ENCODE peak calls at places on chromosomes 16 and 17, in seven cellular contexts. One of them, this sample, is unnamed.

GRCh38 chr16:81582655-81583441 is 138.2 kb downstream of the CMIP start:
- DNase-seq in endothelial cell: no peak
- DNase-seq in sigmoid colon: no peak
- DNase-seq in activated effector memory CD4-positive, alpha-beta T cell treated with anti-CD3 and anti-CD28 coated beads, Interleukin-2, amount 50 U/mL, for 16 hours: no peak
- DNase-seq in activated naive CD8-positive, alpha-beta T cell treated with anti-CD3 and anti-CD28 coated beads for 36 hours: no peak
- DNase-seq in C1 segment of cervical spinal cord: peak; percentile 72
- DNase-seq in AG08395: peak; percentile 66
- DNase-seq in this sample: peak; percentile 63

GRCh38 chr16:83682126-83682857 is 125.5 kb upstream of the HSBP1 start:
- DNase-seq in activated effector memory CD4-positive, alpha-beta T cell treated with anti-CD3 and anti-CD28 coated beads, Interleukin-2, amount 50 U/mL, for 16 hours: no peak
- DNase-seq in activated naive CD8-positive, alpha-beta T cell treated with anti-CD3 and anti-CD28 coated beads for 36 hours: no peak
- DNase-seq in sigmoid colon: no peak
- DNase-seq in AG08395: no peak
- DNase-seq in endothelial cell: no peak
- DNase-seq in C1 segment of cervical spinal cord: no peak
- DNase-seq in this sample: no peak

GRCh38 chr16:82031116-82032084 is 3.7 kb upstream of the HSD17B2 start:
- DNase-seq in AG08395: peak; percentile 87
- DNase-seq in C1 segment of cervical spinal cord: no peak
- DNase-seq in activated effector memory CD4-positive, alpha-beta T cell treated with anti-CD3 and anti-CD28 coated beads, Interleukin-2, amount 50 U/mL, for 16 hours: no peak
- DNase-seq in endothelial cell: peak; percentile 22
- DNase-seq in sigmoid colon: no peak
- DNase-seq in activated naive CD8-positive, alpha-beta T cell treated with anti-CD3 and anti-CD28 coated beads for 36 hours: no peak
- DNase-seq in this sample: no peak

GRCh38 chr17:40329981-40330794 is 21.2 kb downstream of the RARA start:
- DNase-seq in activated naive CD8-positive, alpha-beta T cell treated with anti-CD3 and anti-CD28 coated beads for 36 hours: peak; percentile 35
- DNase-seq in endothelial cell: no peak
- DNase-seq in sigmoid colon: peak; percentile 85
- DNase-seq in activated effector memory CD4-positive, alpha-beta T cell treated with anti-CD3 and anti-CD28 coated beads, Interleukin-2, amount 50 U/mL, for 16 hours: peak; percentile 66
- DNase-seq in C1 segment of cervical spinal cord: peak; percentile 50
- DNase-seq in AG08395: no peak
- DNase-seq in this sample: peak; percentile 92

GRCh38 chr16:30445408-30446202 is at the start of gene SEPHS2:
- DNase-seq in activated effector memory CD4-positive, alpha-beta T cell treated with anti-CD3 and anti-CD28 coated beads, Interleukin-2, amount 50 U/mL, for 16 hours: peak; percentile 97
- DNase-seq in activated naive CD8-positive, alpha-beta T cell treated with anti-CD3 and anti-CD28 coated beads for 36 hours: peak; percentile 93
- DNase-seq in AG08395: peak; percentile 95
- DNase-seq in endothelial cell: peak; percentile 90
- DNase-seq in sigmoid colon: peak; percentile 99
- DNase-seq in C1 segment of cervical spinal cord: peak; percentile 90
- DNase-seq in this sample: peak; percentile 96

GRCh38 chr17:54408741-54409140 is 491.9 kb upstream of the TOM1L1 start:
- DNase-seq in activated effector memory CD4-positive, alpha-beta T cell treated with anti-CD3 and anti-CD28 coated beads, Interleukin-2, amount 50 U/mL, for 16 hours: no peak
- DNase-seq in C1 segment of cervical spinal cord: no peak
- DNase-seq in endothelial cell: no peak
- DNase-seq in AG08395: no peak
- DNase-seq in activated naive CD8-positive, alpha-beta T cell treated with anti-CD3 and anti-CD28 coated beads for 36 hours: no peak
- DNase-seq in sigmoid colon: no peak
- DNase-seq in this sample: no peak

GRCh38 chr17:37642706-37643105 is 540 bp downstream of the DDX52 start:
- DNase-seq in sigmoid colon: no peak
- DNase-seq in activated effector memory CD4-positive, alpha-beta T cell treated with anti-CD3 and anti-CD28 coated beads, Interleukin-2, amount 50 U/mL, for 16 hours: no peak
- DNase-seq in C1 segment of cervical spinal cord: no peak
- DNase-seq in endothelial cell: no peak
- DNase-seq in activated naive CD8-positive, alpha-beta T cell treated with anti-CD3 and anti-CD28 coated beads for 36 hours: no peak
- DNase-seq in AG08395: peak; percentile 16
- DNase-seq in this sample: no peak

GRCh38 chr17:55883112-55883511 is 132.3 kb downstream of the PCTP start:
- DNase-seq in sigmoid colon: no peak
- DNase-seq in endothelial cell: no peak
- DNase-seq in AG08395: no peak
- DNase-seq in C1 segment of cervical spinal cord: no peak
- DNase-seq in activated naive CD8-positive, alpha-beta T cell treated with anti-CD3 and anti-CD28 coated beads for 36 hours: no peak
- DNase-seq in activated effector memory CD4-positive, alpha-beta T cell treated with anti-CD3 and anti-CD28 coated beads, Interleukin-2, amount 50 U/mL, for 16 hours: no peak
- DNase-seq in this sample: no peak

GRCh38 chr17:59827721-59828477 is 64.8 kb downstream of the TUBD1 start:
- DNase-seq in activated naive CD8-positive, alpha-beta T cell treated with anti-CD3 and anti-CD28 coated beads for 36 hours: no peak
- DNase-seq in sigmoid colon: no peak
- DNase-seq in C1 segment of cervical spinal cord: no peak
- DNase-seq in AG08395: no peak
- DNase-seq in endothelial cell: no peak
- DNase-seq in activated effector memory CD4-positive, alpha-beta T cell treated with anti-CD3 and anti-CD28 coated beads, Interleukin-2, amount 50 U/mL, for 16 hours: no peak
- DNase-seq in this sample: no peak

GRCh38 chr17:76707985-76708807 is 2.6 kb downstream of the MXRA7 start:
- DNase-seq in activated naive CD8-positive, alpha-beta T cell treated with anti-CD3 and anti-CD28 coated beads for 36 hours: no peak
- DNase-seq in endothelial cell: peak; percentile 75
- DNase-seq in activated effector memory CD4-positive, alpha-beta T cell treated with anti-CD3 and anti-CD28 coated beads, Interleukin-2, amount 50 U/mL, for 16 hours: no peak
- DNase-seq in C1 segment of cervical spinal cord: peak; percentile 68
- DNase-seq in AG08395: no peak
- DNase-seq in sigmoid colon: peak; percentile 73
- DNase-seq in this sample: no peak

GRCh38 chr17:63954402-63955063 is 18.2 kb downstream of the SCN4A start:
- DNase-seq in activated naive CD8-positive, alpha-beta T cell treated with anti-CD3 and anti-CD28 coated beads for 36 hours: peak; percentile 38
- DNase-seq in endothelial cell: no peak
- DNase-seq in activated effector memory CD4-positive, alpha-beta T cell treated with anti-CD3 and anti-CD28 coated beads, Interleukin-2, amount 50 U/mL, for 16 hours: peak; percentile 72
- DNase-seq in AG08395: no peak
- DNase-seq in C1 segment of cervical spinal cord: no peak
- DNase-seq in sigmoid colon: no peak
- DNase-seq in this sample: no peak

GRCh38 chr16:82011199-82011641 is at the start of gene SDR42E1:
- DNase-seq in endothelial cell: no peak
- DNase-seq in AG08395: no peak
- DNase-seq in activated effector memory CD4-positive, alpha-beta T cell treated with anti-CD3 and anti-CD28 coated beads, Interleukin-2, amount 50 U/mL, for 16 hours: peak; percentile 85
- DNase-seq in C1 segment of cervical spinal cord: no peak
- DNase-seq in sigmoid colon: no peak
- DNase-seq in activated naive CD8-positive, alpha-beta T cell treated with anti-CD3 and anti-CD28 coated beads for 36 hours: peak; percentile 75
- DNase-seq in this sample: peak; percentile 72

GRCh38 chr16:5350118-5350517 is 252.5 kb upstream of the EEF2KMT start:
- DNase-seq in AG08395: no peak
- DNase-seq in activated naive CD8-positive, alpha-beta T cell treated with anti-CD3 and anti-CD28 coated beads for 36 hours: no peak
- DNase-seq in endothelial cell: no peak
- DNase-seq in activated effector memory CD4-positive, alpha-beta T cell treated with anti-CD3 and anti-CD28 coated beads, Interleukin-2, amount 50 U/mL, for 16 hours: no peak
- DNase-seq in sigmoid colon: no peak
- DNase-seq in C1 segment of cervical spinal cord: no peak
- DNase-seq in this sample: no peak

GRCh38 chr17:8137645-8138342 is 13.9 kb upstream of the HES7 start:
- DNase-seq in AG08395: no peak
- DNase-seq in activated naive CD8-positive, alpha-beta T cell treated with anti-CD3 and anti-CD28 coated beads for 36 hours: no peak
- DNase-seq in activated effector memory CD4-positive, alpha-beta T cell treated with anti-CD3 and anti-CD28 coated beads, Interleukin-2, amount 50 U/mL, for 16 hours: peak; percentile 64
- DNase-seq in C1 segment of cervical spinal cord: no peak
- DNase-seq in sigmoid colon: peak; percentile 63
- DNase-seq in endothelial cell: no peak
- DNase-seq in this sample: no peak

GRCh38 chr17:68544521-68544920 is 32.3 kb downstream of the PRKAR1A start:
- DNase-seq in activated naive CD8-positive, alpha-beta T cell treated with anti-CD3 and anti-CD28 coated beads for 36 hours: no peak
- DNase-seq in endothelial cell: no peak
- DNase-seq in activated effector memory CD4-positive, alpha-beta T cell treated with anti-CD3 and anti-CD28 coated beads, Interleukin-2, amount 50 U/mL, for 16 hours: no peak
- DNase-seq in C1 segment of cervical spinal cord: no peak
- DNase-seq in AG08395: no peak
- DNase-seq in sigmoid colon: no peak
- DNase-seq in this sample: no peak

GRCh38 chr16:11601911-11602310 is 15.2 kb upstream of the LITAF start:
- DNase-seq in activated effector memory CD4-positive, alpha-beta T cell treated with anti-CD3 and anti-CD28 coated beads, Interleukin-2, amount 50 U/mL, for 16 hours: no peak
- DNase-seq in activated naive CD8-positive, alpha-beta T cell treated with anti-CD3 and anti-CD28 coated beads for 36 hours: no peak
- DNase-seq in endothelial cell: no peak
- DNase-seq in sigmoid colon: no peak
- DNase-seq in AG08395: no peak
- DNase-seq in C1 segment of cervical spinal cord: no peak
- DNase-seq in this sample: peak; percentile 5

GRCh38 chr17:82003411-82004381 is 19.0 kb downstream of the CENPX start:
- DNase-seq in C1 segment of cervical spinal cord: peak; percentile 52
- DNase-seq in activated naive CD8-positive, alpha-beta T cell treated with anti-CD3 and anti-CD28 coated beads for 36 hours: no peak
- DNase-seq in AG08395: peak; percentile 96
- DNase-seq in activated effector memory CD4-positive, alpha-beta T cell treated with anti-CD3 and anti-CD28 coated beads, Interleukin-2, amount 50 U/mL, for 16 hours: peak; percentile 81
- DNase-seq in endothelial cell: no peak
- DNase-seq in sigmoid colon: peak; percentile 95
- DNase-seq in this sample: no peak

GRCh38 chr16:57544129-57544653 is 1.7 kb downstream of the ADGRG5 start:
- DNase-seq in activated naive CD8-positive, alpha-beta T cell treated with anti-CD3 and anti-CD28 coated beads for 36 hours: no peak
- DNase-seq in sigmoid colon: no peak
- DNase-seq in endothelial cell: no peak
- DNase-seq in activated effector memory CD4-positive, alpha-beta T cell treated with anti-CD3 and anti-CD28 coated beads, Interleukin-2, amount 50 U/mL, for 16 hours: no peak
- DNase-seq in C1 segment of cervical spinal cord: peak; percentile 16
- DNase-seq in AG08395: no peak
- DNase-seq in this sample: peak; percentile 32

GRCh38 chr17:71535311-71535710 is 585.5 kb upstream of the SOX9 start:
- DNase-seq in endothelial cell: no peak
- DNase-seq in activated effector memory CD4-positive, alpha-beta T cell treated with anti-CD3 and anti-CD28 coated beads, Interleukin-2, amount 50 U/mL, for 16 hours: no peak
- DNase-seq in sigmoid colon: no peak
- DNase-seq in C1 segment of cervical spinal cord: no peak
- DNase-seq in AG08395: no peak
- DNase-seq in activated naive CD8-positive, alpha-beta T cell treated with anti-CD3 and anti-CD28 coated beads for 36 hours: no peak
- DNase-seq in this sample: no peak

GRCh38 chr17:79132271-79133064 is 57.8 kb downstream of the ENGASE start:
- DNase-seq in sigmoid colon: no peak
- DNase-seq in C1 segment of cervical spinal cord: no peak
- DNase-seq in activated effector memory CD4-positive, alpha-beta T cell treated with anti-CD3 and anti-CD28 coated beads, Interleukin-2, amount 50 U/mL, for 16 hours: no peak
- DNase-seq in endothelial cell: no peak
- DNase-seq in AG08395: no peak
- DNase-seq in activated naive CD8-positive, alpha-beta T cell treated with anti-CD3 and anti-CD28 coated beads for 36 hours: no peak
- DNase-seq in this sample: no peak

GRCh38 chr17:35449371-35449931 is 885 bp upstream of the SLFN13 start:
- DNase-seq in C1 segment of cervical spinal cord: no peak
- DNase-seq in activated naive CD8-positive, alpha-beta T cell treated with anti-CD3 and anti-CD28 coated beads for 36 hours: no peak
- DNase-seq in endothelial cell: peak; percentile 27
- DNase-seq in activated effector memory CD4-positive, alpha-beta T cell treated with anti-CD3 and anti-CD28 coated beads, Interleukin-2, amount 50 U/mL, for 16 hours: no peak
- DNase-seq in AG08395: no peak
- DNase-seq in sigmoid colon: peak; percentile 80
- DNase-seq in this sample: peak; percentile 62

GRCh38 chr16:84501077-84501735 is 3.3 kb downstream of the MEAK7 start:
- DNase-seq in C1 segment of cervical spinal cord: no peak
- DNase-seq in activated naive CD8-positive, alpha-beta T cell treated with anti-CD3 and anti-CD28 coated beads for 36 hours: no peak
- DNase-seq in sigmoid colon: peak; percentile 60
- DNase-seq in AG08395: peak; percentile 57
- DNase-seq in endothelial cell: no peak
- DNase-seq in activated effector memory CD4-positive, alpha-beta T cell treated with anti-CD3 and anti-CD28 coated beads, Interleukin-2, amount 50 U/mL, for 16 hours: peak; percentile 42
- DNase-seq in this sample: no peak

GRCh38 chr16:68607443-68607842 is 37.7 kb upstream of the CDH3 start:
- DNase-seq in endothelial cell: no peak
- DNase-seq in activated naive CD8-positive, alpha-beta T cell treated with anti-CD3 and anti-CD28 coated beads for 36 hours: no peak
- DNase-seq in AG08395: no peak
- DNase-seq in sigmoid colon: no peak
- DNase-seq in activated effector memory CD4-positive, alpha-beta T cell treated with anti-CD3 and anti-CD28 coated beads, Interleukin-2, amount 50 U/mL, for 16 hours: no peak
- DNase-seq in C1 segment of cervical spinal cord: no peak
- DNase-seq in this sample: no peak

GRCh38 chr16:15856901-15857778 is at the start of gene MYH11:
- DNase-seq in AG08395: no peak
- DNase-seq in activated effector memory CD4-positive, alpha-beta T cell treated with anti-CD3 and anti-CD28 coated beads, Interleukin-2, amount 50 U/mL, for 16 hours: no peak
- DNase-seq in activated naive CD8-positive, alpha-beta T cell treated with anti-CD3 and anti-CD28 coated beads for 36 hours: no peak
- DNase-seq in C1 segment of cervical spinal cord: no peak
- DNase-seq in endothelial cell: peak; percentile 17
- DNase-seq in sigmoid colon: peak; percentile 91
- DNase-seq in this sample: no peak

GRCh38 chr17:29155966-29156338 is 24.2 kb downstream of the MYO18A start:
- DNase-seq in sigmoid colon: no peak
- DNase-seq in AG08395: no peak
- DNase-seq in activated naive CD8-positive, alpha-beta T cell treated with anti-CD3 and anti-CD28 coated beads for 36 hours: no peak
- DNase-seq in activated effector memory CD4-positive, alpha-beta T cell treated with anti-CD3 and anti-CD28 coated beads, Interleukin-2, amount 50 U/mL, for 16 hours: no peak
- DNase-seq in C1 segment of cervical spinal cord: no peak
- DNase-seq in endothelial cell: peak; percentile 47
- DNase-seq in this sample: no peak

GRCh38 chr16:89314357-89314756 is 96.9 kb downstream of the ZNF778 start:
- DNase-seq in sigmoid colon: no peak
- DNase-seq in activated effector memory CD4-positive, alpha-beta T cell treated with anti-CD3 and anti-CD28 coated beads, Interleukin-2, amount 50 U/mL, for 16 hours: peak; percentile 81
- DNase-seq in AG08395: no peak
- DNase-seq in endothelial cell: no peak
- DNase-seq in C1 segment of cervical spinal cord: no peak
- DNase-seq in activated naive CD8-positive, alpha-beta T cell treated with anti-CD3 and anti-CD28 coated beads for 36 hours: peak; percentile 40
- DNase-seq in this sample: no peak

GRCh38 chr17:82718986-82719685 is 2.6 kb downstream of the FN3KRP start:
- DNase-seq in endothelial cell: no peak
- DNase-seq in C1 segment of cervical spinal cord: no peak
- DNase-seq in AG08395: no peak
- DNase-seq in sigmoid colon: no peak
- DNase-seq in activated naive CD8-positive, alpha-beta T cell treated with anti-CD3 and anti-CD28 coated beads for 36 hours: no peak
- DNase-seq in activated effector memory CD4-positive, alpha-beta T cell treated with anti-CD3 and anti-CD28 coated beads, Interleukin-2, amount 50 U/mL, for 16 hours: no peak
- DNase-seq in this sample: no peak

GRCh38 chr17:38750312-38751121 is 2.0 kb upstream of the PSMB3 start:
- DNase-seq in AG08395: no peak
- DNase-seq in sigmoid colon: no peak
- DNase-seq in C1 segment of cervical spinal cord: no peak
- DNase-seq in activated naive CD8-positive, alpha-beta T cell treated with anti-CD3 and anti-CD28 coated beads for 36 hours: no peak
- DNase-seq in activated effector memory CD4-positive, alpha-beta T cell treated with anti-CD3 and anti-CD28 coated beads, Interleukin-2, amount 50 U/mL, for 16 hours: no peak
- DNase-seq in endothelial cell: no peak
- DNase-seq in this sample: no peak

GRCh38 chr17:44780161-44780560 is 21.4 kb downstream of the ADAM11 start:
- DNase-seq in AG08395: no peak
- DNase-seq in sigmoid colon: no peak
- DNase-seq in endothelial cell: no peak
- DNase-seq in C1 segment of cervical spinal cord: no peak
- DNase-seq in activated naive CD8-positive, alpha-beta T cell treated with anti-CD3 and anti-CD28 coated beads for 36 hours: no peak
- DNase-seq in activated effector memory CD4-positive, alpha-beta T cell treated with anti-CD3 and anti-CD28 coated beads, Interleukin-2, amount 50 U/mL, for 16 hours: peak; percentile 60
- DNase-seq in this sample: no peak

GRCh38 chr17:50280801-50281441 is 6.7 kb downstream of the TMEM92 start:
- DNase-seq in AG08395: no peak
- DNase-seq in sigmoid colon: no peak
- DNase-seq in activated effector memory CD4-positive, alpha-beta T cell treated with anti-CD3 and anti-CD28 coated beads, Interleukin-2, amount 50 U/mL, for 16 hours: no peak
- DNase-seq in endothelial cell: no peak
- DNase-seq in activated naive CD8-positive, alpha-beta T cell treated with anti-CD3 and anti-CD28 coated beads for 36 hours: no peak
- DNase-seq in C1 segment of cervical spinal cord: no peak
- DNase-seq in this sample: no peak

GRCh38 chr16:72834499-72834898 is 213.4 kb downstream of the ZFHX3 start:
- DNase-seq in activated naive CD8-positive, alpha-beta T cell treated with anti-CD3 and anti-CD28 coated beads for 36 hours: no peak
- DNase-seq in endothelial cell: no peak
- DNase-seq in sigmoid colon: no peak
- DNase-seq in activated effector memory CD4-positive, alpha-beta T cell treated with anti-CD3 and anti-CD28 coated beads, Interleukin-2, amount 50 U/mL, for 16 hours: no peak
- DNase-seq in C1 segment of cervical spinal cord: no peak
- DNase-seq in AG08395: no peak
- DNase-seq in this sample: no peak

GRCh38 chr17:77632619-77633018 is 325.9 kb upstream of the TNRC6C start:
- DNase-seq in endothelial cell: no peak
- DNase-seq in C1 segment of cervical spinal cord: no peak
- DNase-seq in sigmoid colon: no peak
- DNase-seq in activated naive CD8-positive, alpha-beta T cell treated with anti-CD3 and anti-CD28 coated beads for 36 hours: no peak
- DNase-seq in activated effector memory CD4-positive, alpha-beta T cell treated with anti-CD3 and anti-CD28 coated beads, Interleukin-2, amount 50 U/mL, for 16 hours: peak; percentile 34
- DNase-seq in AG08395: no peak
- DNase-seq in this sample: no peak

GRCh38 chr16:89815639-89816348 is 653 bp downstream of the FANCA start:
- DNase-seq in C1 segment of cervical spinal cord: no peak
- DNase-seq in endothelial cell: peak; percentile 28
- DNase-seq in activated naive CD8-positive, alpha-beta T cell treated with anti-CD3 and anti-CD28 coated beads for 36 hours: peak; percentile 46
- DNase-seq in sigmoid colon: no peak
- DNase-seq in activated effector memory CD4-positive, alpha-beta T cell treated with anti-CD3 and anti-CD28 coated beads, Interleukin-2, amount 50 U/mL, for 16 hours: no peak
- DNase-seq in AG08395: no peak
- DNase-seq in this sample: no peak

GRCh38 chr16:57355898-57356414 is 2.6 kb upstream of the CCL22 start:
- DNase-seq in activated naive CD8-positive, alpha-beta T cell treated with anti-CD3 and anti-CD28 coated beads for 36 hours: no peak
- DNase-seq in AG08395: no peak
- DNase-seq in C1 segment of cervical spinal cord: no peak
- DNase-seq in activated effector memory CD4-positive, alpha-beta T cell treated with anti-CD3 and anti-CD28 coated beads, Interleukin-2, amount 50 U/mL, for 16 hours: peak; percentile 21
- DNase-seq in sigmoid colon: no peak
- DNase-seq in endothelial cell: no peak
- DNase-seq in this sample: no peak

GRCh38 chr16:3157229-3158013 is 22.6 kb downstream of the ZNF213 start:
- DNase-seq in activated effector memory CD4-positive, alpha-beta T cell treated with anti-CD3 and anti-CD28 coated beads, Interleukin-2, amount 50 U/mL, for 16 hours: peak; percentile 80
- DNase-seq in endothelial cell: peak; percentile 72
- DNase-seq in sigmoid colon: peak; percentile 82
- DNase-seq in AG08395: peak; percentile 56
- DNase-seq in C1 segment of cervical spinal cord: no peak
- DNase-seq in activated naive CD8-positive, alpha-beta T cell treated with anti-CD3 and anti-CD28 coated beads for 36 hours: peak; percentile 57
- DNase-seq in this sample: no peak

GRCh38 chr16:66427871-66428681 is 981 bp downstream of the BEAN1 start:
- DNase-seq in sigmoid colon: no peak
- DNase-seq in AG08395: no peak
- DNase-seq in endothelial cell: peak; percentile 28
- DNase-seq in C1 segment of cervical spinal cord: no peak
- DNase-seq in activated naive CD8-positive, alpha-beta T cell treated with anti-CD3 and anti-CD28 coated beads for 36 hours: peak; percentile 12
- DNase-seq in activated effector memory CD4-positive, alpha-beta T cell treated with anti-CD3 and anti-CD28 coated beads, Interleukin-2, amount 50 U/mL, for 16 hours: no peak
- DNase-seq in this sample: no peak